ENCODE peak calls at places on chromosomes 2 and 18, in four cellular contexts. M is epithelial cell of esophagus, F is lung, B is RWPE1. P is an unnamed sample.

GRCh38 chr2:52818958-52819357 is 948.6 kb upstream of the CHAC2 start:
- DNase-seq in F (no peak), M (no peak), B (no peak), P (no peak)

GRCh38 chr18:65924878-65925277 is 174.1 kb downstream of the CDH7 start:
- DNase-seq in M (no peak), B (no peak), F (no peak), P (no peak)

GRCh38 chr2:206881708-206882335 is 57.5 kb upstream of the CPO start:
- DNase-seq in F (no peak), M (no peak), B (no peak), P (no peak)

GRCh38 chr2:236535024-236535423 is 34.6 kb upstream of the ACKR3 start:
- DNase-seq in F (no peak), B (peak), M (peak), P (no peak)

GRCh38 chr2:29042581-29043075 is 31.7 kb downstream of the PCARE start:
- DNase-seq in F (no peak), B (no peak), M (no peak), P (no peak)

GRCh38 chr2:46269545-46270273 is 27.5 kb upstream of the EPAS1 start:
- DNase-seq in F (no peak), B (no peak), M (no peak), P (no peak)

GRCh38 chr18:3261035-3261392 is 919 bp upstream of the MYL12B start:
- DNase-seq in B (no peak), F (no peak), M (no peak), P (no peak)

GRCh38 chr18:69974365-69974764 is 26.7 kb upstream of the CD226 start:
- DNase-seq in M (peak), F (no peak), B (no peak), P (no peak)

GRCh38 chr18:46291149-46291548 is 187.0 kb downstream of the HAUS1 start:
- DNase-seq in M (no peak), B (no peak), F (no peak), P (no peak)

GRCh38 chr18:46289931-46290330 is 185.7 kb downstream of the HAUS1 start:
- DNase-seq in F (no peak), B (no peak), M (no peak), P (no peak)

GRCh38 chr18:46289458-46289857 is 185.3 kb downstream of the HAUS1 start:
- DNase-seq in F (no peak), M (no peak), B (no peak), P (no peak)

GRCh38 chr18:46293699-46294300 is 189.6 kb downstream of the HAUS1 start:
- DNase-seq in F (peak), B (no peak), M (peak), P (no peak)

DNA sequence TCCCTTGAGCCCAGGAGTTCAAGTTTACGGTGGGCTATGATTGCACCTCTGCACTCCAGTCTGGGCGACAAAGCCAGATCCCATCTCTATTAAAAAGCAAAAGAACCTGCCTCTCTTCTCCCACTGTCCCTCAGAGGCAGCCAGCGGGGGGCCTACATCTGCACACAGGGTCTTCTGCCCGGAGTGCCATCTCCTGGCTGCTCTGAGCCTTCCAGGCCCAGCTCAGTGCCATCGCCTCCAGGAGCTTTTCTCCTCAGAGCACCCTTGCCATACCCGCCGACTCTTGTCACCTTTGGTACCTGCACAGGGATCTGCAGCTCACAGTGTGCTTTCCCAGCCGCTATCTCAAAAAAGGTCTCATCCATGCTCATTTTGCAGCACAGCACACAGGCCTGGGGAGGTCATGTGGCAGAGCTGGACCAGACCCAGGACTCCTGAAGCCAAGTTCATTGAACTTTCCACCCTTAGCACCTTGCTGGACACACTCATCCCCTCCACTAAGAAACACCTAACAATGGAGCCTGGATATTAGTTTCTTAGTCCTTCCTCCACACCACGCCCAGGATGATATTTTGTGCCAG is 186.3 kb downstream of the HAUS1 start:
- DNase-seq in B (no peak), M (no peak), F (no peak), P (no peak)
- TF ChIP-seq CTCF in B (no peak), M (no peak), F (no peak), P (no peak)

DNA sequence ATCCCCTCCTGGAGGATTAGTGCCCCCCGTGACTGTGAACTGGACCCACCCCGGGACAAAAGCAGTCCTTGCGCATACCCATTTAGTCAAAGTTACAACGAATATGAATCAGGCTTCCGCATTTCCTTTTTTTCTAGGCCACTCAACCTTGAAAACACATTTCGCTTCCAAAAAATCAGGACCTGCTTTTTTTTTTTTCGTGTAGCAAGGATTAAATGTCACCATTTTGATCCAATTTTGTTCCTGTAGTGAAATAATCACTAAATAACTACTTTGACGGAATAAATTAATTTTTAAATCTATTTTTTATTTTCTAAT is 466 bp upstream of the FTCDNL1 start:
- DNase-seq in M (no peak), B (no peak), F (no peak), P (no peak)
- TF ChIP-seq CTCF in M (no peak), B (peak), F (no peak), P (peak)

DNA sequence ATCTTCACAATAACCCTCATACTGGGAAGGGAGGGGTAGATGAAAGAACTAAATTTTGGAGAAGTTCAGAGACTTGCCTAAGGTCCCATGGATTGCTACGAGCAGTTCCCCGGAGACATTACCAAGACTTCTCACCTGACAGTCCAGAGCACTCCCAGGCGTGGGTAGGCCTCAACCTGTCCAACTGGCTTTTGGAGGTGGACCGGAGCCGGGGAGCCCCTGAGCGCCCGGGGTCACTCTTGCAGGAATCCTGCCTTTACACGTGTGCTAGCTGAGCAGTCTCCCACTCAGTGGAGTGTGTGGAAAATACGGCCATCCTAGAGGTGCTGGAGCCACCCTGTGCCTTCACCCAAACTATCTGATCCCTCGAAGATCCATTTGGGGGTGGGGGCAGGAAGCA is 8.0 kb downstream of the POMC start:
- DNase-seq in F (no peak), B (no peak), M (no peak), P (no peak)
- TF ChIP-seq CTCF in F (no peak), B (no peak), M (no peak), P (no peak)

DNA sequence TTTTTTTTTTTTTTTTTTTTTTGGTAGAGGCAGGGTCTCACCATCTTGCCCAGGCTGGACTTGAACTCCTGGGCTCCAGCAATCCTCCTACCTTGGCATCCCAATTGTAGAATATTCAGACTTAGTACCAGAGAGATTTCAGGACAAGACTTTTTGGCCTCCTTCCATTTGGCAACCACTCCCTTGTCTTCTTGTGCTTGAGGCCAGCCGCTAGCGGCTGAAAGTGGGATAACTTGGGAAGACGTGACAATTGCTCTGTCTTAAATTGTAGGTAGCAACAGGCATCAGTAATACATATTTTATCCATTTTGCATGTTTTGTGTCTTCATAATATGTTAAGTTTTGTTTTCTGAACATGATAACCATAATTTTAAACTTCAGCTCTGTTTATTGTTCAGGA is 53.3 kb upstream of the TTN start:
- DNase-seq in F (no peak), M (peak), B (no peak), P (peak)
- TF ChIP-seq CTCF in F (no peak), M (peak), B (no peak), P (no peak)

GRCh38 chr18:32470136-32470712 is 458 bp downstream of the GAREM1 start:
- DNase-seq in M (peak), F (peak), B (peak), P (peak)

GRCh38 chr18:32468147-32468845 is 2.4 kb downstream of the GAREM1 start:
- DNase-seq in B (no peak), F (no peak), M (no peak), P (no peak)

GRCh38 chr18:32469691-32470131 is 971 bp downstream of the GAREM1 start:
- DNase-seq in B (peak), F (no peak), M (peak), P (peak)

GRCh38 chr18:32470713-32471633 is at the start of gene GAREM1:
- DNase-seq in B (peak), F (peak), M (peak), P (peak)

DNA sequence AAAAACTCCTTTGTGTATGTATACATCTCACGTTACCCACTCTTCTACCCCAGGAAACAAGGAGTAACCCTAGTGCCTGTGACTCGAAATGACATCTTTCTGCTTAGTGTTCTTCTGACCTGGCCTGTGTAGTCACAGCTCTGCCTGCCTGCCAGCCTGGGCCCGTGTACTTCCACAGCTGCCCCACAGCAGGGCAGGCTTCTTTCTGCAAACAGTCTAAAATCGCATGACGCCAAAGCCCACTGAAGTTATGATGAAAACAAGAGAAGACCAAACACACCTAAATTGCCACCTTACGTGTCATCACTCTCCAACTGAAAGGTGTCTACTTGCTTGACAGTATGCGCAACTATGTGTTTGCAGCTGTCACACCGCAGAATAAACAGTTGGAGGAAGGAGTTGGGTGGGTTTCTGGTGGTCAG is 1.5 kb downstream of the GAREM1 start:
- DNase-seq in F (peak), B (no peak), M (peak), P (peak)
- TF ChIP-seq CTCF in F (no peak), B (peak), M (peak), P (peak)

GRCh38 chr2:44295113-44295512 is 19.8 kb downstream of the SLC3A1 start:
- DNase-seq in M (no peak), F (no peak), B (no peak), P (no peak)

GRCh38 chr2:44291281-44292248 is 16.3 kb downstream of the SLC3A1 start:
- DNase-seq in M (peak), F (peak), B (peak), P (peak)

GRCh38 chr2:44296653-44297052 is 21.4 kb downstream of the SLC3A1 start:
- DNase-seq in F (no peak), M (no peak), B (no peak), P (no peak)

GRCh38 chr2:44297431-44297830 is 22.2 kb downstream of the SLC3A1 start:
- DNase-seq in F (no peak), M (no peak), B (no peak), P (no peak)

GRCh38 chr2:44295636-44296359 is 20.5 kb downstream of the SLC3A1 start:
- DNase-seq in F (no peak), M (no peak), B (no peak), P (no peak)
- TF ChIP-seq CTCF in F (no peak), M (no peak), B (no peak), P (no peak)

DNA sequence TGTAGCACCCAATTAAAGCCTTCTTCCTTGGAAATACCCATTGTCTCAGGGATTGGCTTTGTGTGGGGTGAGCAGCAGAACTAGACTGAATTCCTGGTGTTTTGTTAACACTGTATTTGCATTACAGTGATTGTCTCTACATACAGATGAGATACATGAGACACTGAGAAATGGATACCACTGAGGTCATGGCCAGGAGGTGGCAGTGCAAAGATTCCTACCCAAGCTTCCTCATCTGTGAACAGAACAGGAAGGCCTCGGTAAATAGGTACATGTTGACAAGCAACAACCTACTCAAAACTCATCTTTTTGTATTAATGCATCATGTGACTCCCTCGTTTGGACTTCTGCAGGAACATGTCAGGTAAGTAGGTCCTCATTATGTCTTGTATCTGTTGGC is 445.8 kb upstream of the RGPD4 start:
- DNase-seq in B (no peak), M (no peak), F (no peak), P (no peak)
- TF ChIP-seq CTCF in B (no peak), M (no peak), F (no peak), P (no peak)

DNA sequence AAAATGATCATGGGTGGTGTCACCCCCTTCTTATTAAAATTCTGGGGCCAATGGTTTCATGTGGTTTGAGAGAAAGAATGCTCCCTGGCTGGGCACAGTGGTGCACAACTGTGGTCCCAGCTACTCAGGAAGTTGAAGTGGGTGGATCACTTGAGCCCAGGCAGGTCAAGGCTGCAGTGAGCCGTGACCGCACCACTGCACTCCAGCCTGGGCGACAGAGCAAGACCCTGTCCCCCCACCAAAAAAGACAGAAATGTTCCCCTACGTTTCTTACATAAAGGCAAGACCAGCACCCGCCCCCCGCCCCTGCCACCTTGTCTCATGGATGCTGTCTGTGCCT is 53.0 kb upstream of the ID2 start:
- DNase-seq in M (no peak), B (no peak), F (no peak), P (no peak)
- TF ChIP-seq CTCF in M (no peak), B (no peak), F (no peak), P (no peak)

GRCh38 chr2:119826370-119826961 is 66.7 kb downstream of the PTPN4 start:
- DNase-seq in M (peak), B (peak), F (no peak), P (no peak)
- TF ChIP-seq CTCF in M (peak), B (peak), F (peak), P (peak)

GRCh38 chr2:101704816-101705565 is 7.5 kb downstream of the MAP4K4 start:
- DNase-seq in B (no peak), M (peak), F (no peak), P (no peak)

GRCh38 chr2:101704046-101704466 is 6.5 kb downstream of the MAP4K4 start:
- DNase-seq in M (peak), F (no peak), B (peak), P (no peak)

GRCh38 chr2:101710036-101710689 is 12.7 kb downstream of the MAP4K4 start:
- DNase-seq in F (no peak), M (peak), B (no peak), P (no peak)

GRCh38 chr2:101706819-101707177 is 9.3 kb downstream of the MAP4K4 start:
- DNase-seq in F (no peak), B (no peak), M (no peak), P (no peak)

DNA sequence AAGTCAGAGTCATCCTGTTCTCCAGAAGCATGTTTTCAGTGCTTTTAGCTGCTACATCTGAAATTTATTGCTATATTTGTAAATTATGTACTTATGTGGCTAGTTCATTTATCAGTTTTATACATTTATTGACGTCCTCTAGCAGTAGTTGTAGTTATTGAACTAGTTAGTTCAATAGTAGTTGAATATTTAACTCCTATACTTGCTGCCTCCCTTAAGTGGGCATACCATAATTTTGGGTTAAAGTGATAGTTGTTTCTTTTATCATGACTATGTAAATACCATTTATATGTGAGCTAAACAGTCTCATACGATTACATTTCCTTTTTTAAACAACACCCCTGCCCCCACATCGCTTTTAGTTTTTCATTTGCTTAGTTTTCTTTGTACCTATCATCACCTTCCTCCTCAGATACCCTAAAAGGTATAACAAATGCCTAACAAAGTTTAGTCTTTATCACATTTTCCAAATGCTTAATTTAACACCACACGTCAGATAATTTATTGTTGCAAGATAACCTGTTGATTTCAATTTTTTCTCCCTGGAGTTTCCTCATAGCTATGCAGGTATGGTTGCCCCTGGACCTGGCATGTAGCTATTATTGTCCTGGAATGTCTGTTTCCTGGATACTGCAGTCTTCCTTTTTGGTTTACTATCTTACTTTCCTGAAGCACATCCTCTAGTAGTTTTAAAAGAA is 8.8 kb downstream of the MAP4K4 start:
- DNase-seq in M (no peak), F (no peak), B (no peak), P (no peak)
- TF ChIP-seq CTCF in M (no peak), F (no peak), B (no peak), P (no peak)

P was measured in colonic mucosa.